ENCODE peak calls at places on chromosomes 11 and 22, in five cellular contexts. One of them, this sample, is unnamed.

GRCh38 chr11:73365352-73366264 is 10.6 kb upstream of the RELT start:
- DNase-seq in adrenal gland: no peak
- DNase-seq in effector CD4-positive, alpha-beta T cell: no peak
- DNase-seq in CD8-positive, alpha-beta memory T cell: no peak
- DNase-seq in activated T-helper 1 cell treated with Interleukin-2 at 50 U/mL for 16 hours: no peak
- DNase-seq in this sample: peak

GRCh38 chr22:50035976-50036375 is 22.1 kb downstream of the TTLL8 start:
- DNase-seq in effector CD4-positive, alpha-beta T cell: no peak
- DNase-seq in CD8-positive, alpha-beta memory T cell: no peak
- DNase-seq in adrenal gland: no peak
- DNase-seq in activated T-helper 1 cell treated with Interleukin-2 at 50 U/mL for 16 hours: no peak
- DNase-seq in this sample: no peak

GRCh38 chr11:66979336-66979980 is 4.4 kb downstream of the C11orf86 start:
- DNase-seq in adrenal gland: no peak
- DNase-seq in activated T-helper 1 cell treated with Interleukin-2 at 50 U/mL for 16 hours: no peak
- DNase-seq in CD8-positive, alpha-beta memory T cell: no peak
- DNase-seq in effector CD4-positive, alpha-beta T cell: no peak
- DNase-seq in this sample: no peak

GRCh38 chr22:30204742-30205111 is 41.8 kb downstream of the LIF start:
- DNase-seq in activated T-helper 1 cell treated with Interleukin-2 at 50 U/mL for 16 hours: no peak
- DNase-seq in effector CD4-positive, alpha-beta T cell: no peak
- DNase-seq in adrenal gland: no peak
- DNase-seq in CD8-positive, alpha-beta memory T cell: no peak
- DNase-seq in this sample: no peak

GRCh38 chr11:113436672-113437252 is 38.4 kb downstream of the DRD2 start:
- DNase-seq in adrenal gland: no peak
- DNase-seq in effector CD4-positive, alpha-beta T cell: no peak
- DNase-seq in activated T-helper 1 cell treated with Interleukin-2 at 50 U/mL for 16 hours: no peak
- DNase-seq in CD8-positive, alpha-beta memory T cell: no peak
- DNase-seq in this sample: no peak

GRCh38 chr11:75667831-75668507 is 869 bp downstream of the MAP6 start:
- DNase-seq in CD8-positive, alpha-beta memory T cell: no peak
- DNase-seq in effector CD4-positive, alpha-beta T cell: no peak
- DNase-seq in activated T-helper 1 cell treated with Interleukin-2 at 50 U/mL for 16 hours: no peak
- DNase-seq in adrenal gland: peak
- DNase-seq in this sample: no peak

GRCh38 chr11:117009905-117010605 is 88.2 kb downstream of the SIK3 start:
- DNase-seq in effector CD4-positive, alpha-beta T cell: no peak
- DNase-seq in adrenal gland: no peak
- DNase-seq in activated T-helper 1 cell treated with Interleukin-2 at 50 U/mL for 16 hours: no peak
- DNase-seq in CD8-positive, alpha-beta memory T cell: no peak
- DNase-seq in this sample: no peak

GRCh38 chr22:30327864-30328345 is 1.2 kb upstream of the TBC1D10A start:
- DNase-seq in activated T-helper 1 cell treated with Interleukin-2 at 50 U/mL for 16 hours: no peak
- DNase-seq in effector CD4-positive, alpha-beta T cell: no peak
- DNase-seq in adrenal gland: no peak
- DNase-seq in CD8-positive, alpha-beta memory T cell: no peak
- DNase-seq in this sample: no peak

GRCh38 chr22:17997456-17997855 is 26.9 kb downstream of the MICAL3 start:
- DNase-seq in activated T-helper 1 cell treated with Interleukin-2 at 50 U/mL for 16 hours: no peak
- DNase-seq in effector CD4-positive, alpha-beta T cell: no peak
- DNase-seq in adrenal gland: peak
- DNase-seq in CD8-positive, alpha-beta memory T cell: no peak
- DNase-seq in this sample: no peak

GRCh38 chr11:6817668-6818067 is 18.2 kb upstream of the OR6A2 start:
- DNase-seq in adrenal gland: no peak
- DNase-seq in CD8-positive, alpha-beta memory T cell: no peak
- DNase-seq in activated T-helper 1 cell treated with Interleukin-2 at 50 U/mL for 16 hours: no peak
- DNase-seq in effector CD4-positive, alpha-beta T cell: no peak
- DNase-seq in this sample: no peak

This sample was measured in CD8-positive, alpha-beta T cell.